ENCODE peak calls at places on chromosome 3, in nine cellular contexts. One of them, this sample, is unnamed.

GRCh38 chr3:71423151-71423906 is 160.2 kb downstream of the FOXP1 start:
- DNase-seq in NCI-H774: no peak
- DNase-seq in upper lobe of right lung: no peak
- DNase-seq in activated T-cell treated with anti-CD3 and anti-CD28 coated beads, Interleukin-2, amount 50 U/mL, for 48 hours: no peak
- DNase-seq in ACHN: no peak
- DNase-seq in foreskin melanocyte: peak
- DNase-seq in left colon: no peak
- DNase-seq in activated CD4-positive, alpha-beta T cell treated with anti-CD3 and anti-CD28 coated beads, Interleukin-2, amount 50 U/mL, for 4 hours: no peak
- DNase-seq in EL: peak
- DNase-seq in this sample: no peak

GRCh38 chr3:50010959-50011358 is 71.0 kb downstream of the RBM6 start:
- DNase-seq in activated T-cell treated with anti-CD3 and anti-CD28 coated beads, Interleukin-2, amount 50 U/mL, for 48 hours: no peak
- DNase-seq in left colon: no peak
- DNase-seq in foreskin melanocyte: no peak
- DNase-seq in upper lobe of right lung: no peak
- DNase-seq in EL: peak
- DNase-seq in ACHN: peak
- DNase-seq in activated CD4-positive, alpha-beta T cell treated with anti-CD3 and anti-CD28 coated beads, Interleukin-2, amount 50 U/mL, for 4 hours: no peak
- DNase-seq in NCI-H774: no peak
- DNase-seq in this sample: no peak

GRCh38 chr3:97793415-97794019 is 28.3 kb upstream of the CRYBG3 start:
- DNase-seq in activated CD4-positive, alpha-beta T cell treated with anti-CD3 and anti-CD28 coated beads, Interleukin-2, amount 50 U/mL, for 4 hours: no peak
- DNase-seq in upper lobe of right lung: no peak
- DNase-seq in ACHN: peak
- DNase-seq in EL: peak
- DNase-seq in NCI-H774: peak
- DNase-seq in foreskin melanocyte: peak
- DNase-seq in left colon: no peak
- DNase-seq in activated T-cell treated with anti-CD3 and anti-CD28 coated beads, Interleukin-2, amount 50 U/mL, for 48 hours: no peak
- DNase-seq in this sample: no peak

GRCh38 chr3:189308594-189308993 is 136.8 kb downstream of the TPRG1 start:
- DNase-seq in upper lobe of right lung: no peak
- DNase-seq in foreskin melanocyte: no peak
- DNase-seq in left colon: no peak
- DNase-seq in activated T-cell treated with anti-CD3 and anti-CD28 coated beads, Interleukin-2, amount 50 U/mL, for 48 hours: no peak
- DNase-seq in NCI-H774: no peak
- DNase-seq in EL: no peak
- DNase-seq in activated CD4-positive, alpha-beta T cell treated with anti-CD3 and anti-CD28 coated beads, Interleukin-2, amount 50 U/mL, for 4 hours: no peak
- DNase-seq in ACHN: no peak
- DNase-seq in this sample: no peak

GRCh38 chr3:29494305-29495036 is 213.6 kb downstream of the RBMS3 start:
- DNase-seq in left colon: no peak
- DNase-seq in EL: no peak
- DNase-seq in foreskin melanocyte: no peak
- DNase-seq in activated T-cell treated with anti-CD3 and anti-CD28 coated beads, Interleukin-2, amount 50 U/mL, for 48 hours: no peak
- DNase-seq in upper lobe of right lung: no peak
- DNase-seq in activated CD4-positive, alpha-beta T cell treated with anti-CD3 and anti-CD28 coated beads, Interleukin-2, amount 50 U/mL, for 4 hours: no peak
- DNase-seq in ACHN: no peak
- DNase-seq in NCI-H774: no peak
- DNase-seq in this sample: no peak

GRCh38 chr3:29128004-29128403 is 152.9 kb upstream of the RBMS3 start:
- DNase-seq in foreskin melanocyte: no peak
- DNase-seq in EL: peak
- DNase-seq in ACHN: no peak
- DNase-seq in activated CD4-positive, alpha-beta T cell treated with anti-CD3 and anti-CD28 coated beads, Interleukin-2, amount 50 U/mL, for 4 hours: no peak
- DNase-seq in left colon: no peak
- DNase-seq in upper lobe of right lung: no peak
- DNase-seq in NCI-H774: no peak
- DNase-seq in activated T-cell treated with anti-CD3 and anti-CD28 coated beads, Interleukin-2, amount 50 U/mL, for 48 hours: no peak
- DNase-seq in this sample: no peak

GRCh38 chr3:193895409-193895808 is 240.5 kb upstream of the HES1 start:
- DNase-seq in activated CD4-positive, alpha-beta T cell treated with anti-CD3 and anti-CD28 coated beads, Interleukin-2, amount 50 U/mL, for 4 hours: no peak
- DNase-seq in foreskin melanocyte: peak
- DNase-seq in ACHN: no peak
- DNase-seq in left colon: no peak
- DNase-seq in activated T-cell treated with anti-CD3 and anti-CD28 coated beads, Interleukin-2, amount 50 U/mL, for 48 hours: no peak
- DNase-seq in EL: no peak
- DNase-seq in upper lobe of right lung: no peak
- DNase-seq in NCI-H774: no peak
- DNase-seq in this sample: no peak

GRCh38 chr3:65945480-65945879 is 93.2 kb downstream of the MAGI1 start:
- DNase-seq in NCI-H774: no peak
- DNase-seq in EL: peak
- DNase-seq in activated CD4-positive, alpha-beta T cell treated with anti-CD3 and anti-CD28 coated beads, Interleukin-2, amount 50 U/mL, for 4 hours: no peak
- DNase-seq in foreskin melanocyte: no peak
- DNase-seq in ACHN: no peak
- DNase-seq in upper lobe of right lung: no peak
- DNase-seq in activated T-cell treated with anti-CD3 and anti-CD28 coated beads, Interleukin-2, amount 50 U/mL, for 48 hours: no peak
- DNase-seq in left colon: no peak
- DNase-seq in this sample: no peak

GRCh38 chr3:19229086-19229485 is 80.8 kb downstream of the KCNH8 start:
- DNase-seq in foreskin melanocyte: no peak
- DNase-seq in upper lobe of right lung: no peak
- DNase-seq in activated T-cell treated with anti-CD3 and anti-CD28 coated beads, Interleukin-2, amount 50 U/mL, for 48 hours: no peak
- DNase-seq in NCI-H774: no peak
- DNase-seq in ACHN: no peak
- DNase-seq in left colon: no peak
- DNase-seq in EL: no peak
- DNase-seq in activated CD4-positive, alpha-beta T cell treated with anti-CD3 and anti-CD28 coated beads, Interleukin-2, amount 50 U/mL, for 4 hours: no peak
- DNase-seq in this sample: no peak